ENCODE peak calls at places on chromosomes 5 and 9, in four cellular contexts. One of them, this sample, is unnamed.

GRCh38 chr5:176748073-176748966 is 62.0 kb upstream of the UNC5A start:
- DNase-seq in HepG2: no peak
- DNase-seq in H1: peak
- DNase-seq in K562: no peak
- DNase-seq in this sample: no peak

GRCh38 chr5:73792687-73793320 is 166.8 kb downstream of the ARHGEF28 start:
- DNase-seq in HepG2: peak
- DNase-seq in H1: peak
- DNase-seq in K562: peak
- DNase-seq in this sample: peak

GRCh38 chr5:168314735-168315411 is 23.4 kb downstream of the WWC1 start:
- DNase-seq in HepG2: peak
- DNase-seq in H1: no peak
- DNase-seq in K562: no peak
- DNase-seq in this sample: no peak

GRCh38 chr9:96317335-96317980 is 15.5 kb upstream of the HSD17B3 start:
- DNase-seq in HepG2: peak
- DNase-seq in H1: peak
- DNase-seq in K562: peak
- DNase-seq in this sample: no peak

GRCh38 chr9:96478829-96479371 is 28.9 kb downstream of the HABP4 start:
- DNase-seq in HepG2: no peak
- DNase-seq in H1: no peak
- DNase-seq in K562: no peak
- DNase-seq in this sample: peak

GRCh38 chr9:91898451-91899433 is 51.3 kb downstream of the ROR2 start:
- DNase-seq in HepG2: peak
- DNase-seq in H1: no peak
- DNase-seq in K562: peak
- DNase-seq in this sample: no peak

GRCh38 chr5:177396086-177396485 is 4.4 kb downstream of the PFN3 start:
- DNase-seq in HepG2: no peak
- DNase-seq in H1: no peak
- DNase-seq in K562: no peak
- DNase-seq in this sample: no peak

GRCh38 chr5:133840168-133840567 is 128.3 kb downstream of the C5orf15 start:
- DNase-seq in HepG2: no peak
- DNase-seq in H1: no peak
- DNase-seq in K562: no peak
- DNase-seq in this sample: no peak

GRCh38 chr9:114929166-114929565 is 1.2 kb downstream of the TNFSF8 start:
- DNase-seq in HepG2: no peak
- DNase-seq in H1: no peak
- DNase-seq in K562: no peak
- DNase-seq in this sample: no peak

GRCh38 chr5:68757813-68758212 is 336.0 kb upstream of the SLC30A5 start:
- DNase-seq in HepG2: no peak
- DNase-seq in H1: no peak
- DNase-seq in K562: no peak
- DNase-seq in this sample: no peak

GRCh38 chr9:93589688-93590087 is 13.3 kb downstream of the PHF2 start:
- DNase-seq in HepG2: peak
- DNase-seq in H1: no peak
- DNase-seq in K562: no peak
- DNase-seq in this sample: no peak

GRCh38 chr9:93635186-93636107 is 59.1 kb downstream of the PHF2 start:
- DNase-seq in HepG2: no peak
- DNase-seq in H1: no peak
- DNase-seq in K562: no peak
- DNase-seq in this sample: no peak

GRCh38 chr9:71223953-71224538 is 102.6 kb upstream of the TRPM3 start:
- DNase-seq in HepG2: peak
- DNase-seq in H1: no peak
- DNase-seq in K562: no peak
- DNase-seq in this sample: no peak

GRCh38 chr9:111966851-111967250 is 70.2 kb downstream of the UGCG start:
- DNase-seq in HepG2: no peak
- DNase-seq in H1: no peak
- DNase-seq in K562: no peak
- DNase-seq in this sample: no peak

GRCh38 chr9:16421534-16421933 is 448.9 kb downstream of the BNC2 start:
- DNase-seq in HepG2: no peak
- DNase-seq in H1: no peak
- DNase-seq in K562: no peak
- DNase-seq in this sample: no peak

GRCh38 chr9:132578367-132578932 is 4.0 kb upstream of the BARHL1 start:
- DNase-seq in HepG2: no peak
- DNase-seq in H1: no peak
- DNase-seq in K562: no peak
- DNase-seq in this sample: no peak

GRCh38 chr9:133522073-133522910 is 2.5 kb downstream of the MYMK start:
- DNase-seq in HepG2: no peak
- DNase-seq in H1: no peak
- DNase-seq in K562: no peak
- DNase-seq in this sample: no peak

GRCh38 chr9:124629600-124629999 is 122.4 kb upstream of the NR5A1 start:
- DNase-seq in HepG2: no peak
- DNase-seq in H1: no peak
- DNase-seq in K562: no peak
- DNase-seq in this sample: no peak

GRCh38 chr9:23492126-23493002 is 333.7 kb downstream of the ELAVL2 start:
- DNase-seq in HepG2: peak
- DNase-seq in H1: no peak
- DNase-seq in K562: no peak
- DNase-seq in this sample: no peak

GRCh38 chr5:151889614-151890013 is 35.0 kb downstream of the GLRA1 start:
- DNase-seq in HepG2: no peak
- DNase-seq in H1: no peak
- DNase-seq in K562: no peak
- DNase-seq in this sample: no peak

GRCh38 chr5:171574374-171574773 is 154.9 kb downstream of the FGF18 start:
- DNase-seq in HepG2: no peak
- DNase-seq in H1: no peak
- DNase-seq in K562: no peak
- DNase-seq in this sample: no peak

GRCh38 chr5:176750144-176750543 is 60.2 kb upstream of the UNC5A start:
- DNase-seq in HepG2: no peak
- DNase-seq in H1: peak
- DNase-seq in K562: no peak
- DNase-seq in this sample: no peak

GRCh38 chr5:15938961-15939360 is 240.6 kb downstream of the MARCHF11 start:
- DNase-seq in HepG2: no peak
- DNase-seq in H1: no peak
- DNase-seq in K562: no peak
- DNase-seq in this sample: no peak

GRCh38 chr9:7115606-7116005 is 357.8 kb downstream of the KDM4C start:
- DNase-seq in HepG2: no peak
- DNase-seq in H1: no peak
- DNase-seq in K562: no peak
- DNase-seq in this sample: no peak

GRCh38 chr9:68545033-68545705 is 4.5 kb upstream of the TMEM252 start:
- DNase-seq in HepG2: no peak
- DNase-seq in H1: no peak
- DNase-seq in K562: no peak
- DNase-seq in this sample: peak

GRCh38 chr5:112857866-112858265 is 3.2 kb upstream of the SRP19 start:
- DNase-seq in HepG2: no peak
- DNase-seq in H1: no peak
- DNase-seq in K562: no peak
- DNase-seq in this sample: no peak

GRCh38 chr5:82620957-82621600 is 342.9 kb upstream of the RPS23 start:
- DNase-seq in HepG2: no peak
- DNase-seq in H1: no peak
- DNase-seq in K562: no peak
- DNase-seq in this sample: no peak

GRCh38 chr5:89729623-89730390 is 679.7 kb downstream of the CETN3 start:
- DNase-seq in HepG2: no peak
- DNase-seq in H1: no peak
- DNase-seq in K562: no peak
- DNase-seq in this sample: peak

GRCh38 chr5:122384612-122385180 is 72.7 kb downstream of the SNCAIP start:
- DNase-seq in HepG2: no peak
- DNase-seq in H1: no peak
- DNase-seq in K562: no peak
- DNase-seq in this sample: no peak

GRCh38 chr5:136155769-136156168 is 23.1 kb downstream of the SMAD5 start:
- DNase-seq in HepG2: no peak
- DNase-seq in H1: no peak
- DNase-seq in K562: no peak
- DNase-seq in this sample: no peak

GRCh38 chr9:125758986-125759811 is 12.0 kb downstream of the PBX3 start:
- DNase-seq in HepG2: peak
- DNase-seq in H1: no peak
- DNase-seq in K562: no peak
- DNase-seq in this sample: no peak

GRCh38 chr5:33364406-33364805 is 76.4 kb upstream of the TARS1 start:
- DNase-seq in HepG2: no peak
- DNase-seq in H1: no peak
- DNase-seq in K562: no peak
- DNase-seq in this sample: no peak
- TF ChIP-seq CEBPB in HepG2: no peak
- TF ChIP-seq CEBPB in H1: no peak
- TF ChIP-seq CEBPB in K562: no peak
- TF ChIP-seq CEBPB in this sample: no peak

GRCh38 chr9:108162664-108163063 is 673.1 kb upstream of the KLF4 start:
- DNase-seq in HepG2: no peak
- DNase-seq in H1: no peak
- DNase-seq in K562: no peak
- DNase-seq in this sample: no peak

GRCh38 chr9:108166509-108166908 is 676.9 kb upstream of the KLF4 start:
- DNase-seq in HepG2: peak
- DNase-seq in H1: no peak
- DNase-seq in K562: no peak
- DNase-seq in this sample: no peak

GRCh38 chr9:108160705-108161233 is 671.2 kb upstream of the KLF4 start:
- DNase-seq in HepG2: no peak
- DNase-seq in H1: no peak
- DNase-seq in K562: no peak
- DNase-seq in this sample: no peak

GRCh38 chr9:108161520-108161919 is 672.0 kb upstream of the KLF4 start:
- DNase-seq in HepG2: peak
- DNase-seq in H1: no peak
- DNase-seq in K562: no peak
- DNase-seq in this sample: no peak

DNA sequence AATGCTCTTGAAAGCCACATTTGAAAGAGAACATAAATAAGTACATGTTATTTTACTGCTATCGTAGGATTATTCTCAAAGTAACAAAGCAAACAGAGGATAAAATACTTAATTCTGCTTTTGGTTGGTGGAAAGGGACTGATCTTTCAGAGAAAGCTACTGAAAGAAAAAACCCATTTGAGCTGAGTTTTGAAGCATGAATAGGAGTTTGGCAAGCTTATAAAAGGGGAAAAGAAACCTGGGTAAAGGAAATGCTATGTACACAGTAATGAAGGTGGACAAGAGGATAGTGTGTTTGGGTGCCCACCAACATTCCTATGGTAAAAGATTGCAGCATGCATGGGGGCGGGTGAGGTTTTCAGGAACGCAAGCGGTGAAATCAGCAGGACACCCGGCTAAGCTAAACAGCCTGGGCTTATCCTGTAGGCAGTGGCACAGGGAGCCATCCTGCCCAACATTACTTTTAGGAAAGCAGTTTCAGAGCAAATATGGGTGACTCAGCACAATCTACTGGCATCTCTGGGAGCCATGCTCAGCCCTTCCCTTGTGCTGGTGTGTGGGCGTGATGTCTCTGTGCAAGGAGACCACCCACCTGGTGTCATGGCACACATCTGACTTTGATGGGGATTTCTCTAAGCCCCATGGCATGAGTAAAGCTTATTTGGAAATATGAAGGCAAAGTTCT is 673.9 kb upstream of the KLF4 start:
- DNase-seq in HepG2: no peak
- DNase-seq in H1: no peak
- DNase-seq in K562: no peak
- DNase-seq in this sample: no peak
- TF ChIP-seq HDAC6 in HepG2: no peak
- TF ChIP-seq HDAC6 in H1: no peak
- TF ChIP-seq HDAC6 in K562: no peak
- TF ChIP-seq HDAC6 in this sample: no peak

GRCh38 chr5:163505049-163505474 is 357 bp upstream of the MAT2B start:
- DNase-seq in HepG2: no peak
- DNase-seq in H1: no peak
- DNase-seq in K562: peak
- DNase-seq in this sample: no peak

GRCh38 chr5:163505475-163506457 is at the start of gene MAT2B:
- DNase-seq in HepG2: peak
- DNase-seq in H1: peak
- DNase-seq in K562: peak
- DNase-seq in this sample: peak

GRCh38 chr5:163506726-163507125 is 1.3 kb downstream of the MAT2B start:
- DNase-seq in HepG2: no peak
- DNase-seq in H1: no peak
- DNase-seq in K562: no peak
- DNase-seq in this sample: no peak

GRCh38 chr5:163503106-163504090 is 2.0 kb upstream of the MAT2B start:
- DNase-seq in HepG2: peak
- DNase-seq in H1: peak
- DNase-seq in K562: peak
- DNase-seq in this sample: peak

GRCh38 chr5:163504091-163504931 is 1.1 kb upstream of the MAT2B start:
- DNase-seq in HepG2: peak
- DNase-seq in H1: no peak
- DNase-seq in K562: peak
- DNase-seq in this sample: no peak
- TF ChIP-seq CEBPB in HepG2: no peak
- TF ChIP-seq CEBPB in H1: no peak
- TF ChIP-seq CEBPB in K562: no peak
- TF ChIP-seq CEBPB in this sample: no peak

GRCh38 chr9:99785010-99785590 is 36.6 kb upstream of the NR4A3 start:
- DNase-seq in HepG2: no peak
- DNase-seq in H1: peak
- DNase-seq in K562: no peak
- DNase-seq in this sample: no peak

GRCh38 chr9:99787552-99787951 is 34.1 kb upstream of the NR4A3 start:
- DNase-seq in HepG2: no peak
- DNase-seq in H1: no peak
- DNase-seq in K562: no peak
- DNase-seq in this sample: no peak

GRCh38 chr9:99779277-99779676 is 42.4 kb upstream of the NR4A3 start:
- DNase-seq in HepG2: no peak
- DNase-seq in H1: no peak
- DNase-seq in K562: no peak
- DNase-seq in this sample: no peak

GRCh38 chr9:99782962-99783718 is 38.5 kb upstream of the NR4A3 start:
- DNase-seq in HepG2: no peak
- DNase-seq in H1: no peak
- DNase-seq in K562: no peak
- DNase-seq in this sample: no peak

GRCh38 chr9:99783799-99784198 is 37.9 kb upstream of the NR4A3 start:
- DNase-seq in HepG2: no peak
- DNase-seq in H1: no peak
- DNase-seq in K562: no peak
- DNase-seq in this sample: no peak
- TF ChIP-seq HDAC6 in HepG2: no peak
- TF ChIP-seq HDAC6 in H1: no peak
- TF ChIP-seq HDAC6 in K562: no peak
- TF ChIP-seq HDAC6 in this sample: no peak

GRCh38 chr5:142857405-142857804 is 87.2 kb downstream of the ARHGAP26 start:
- DNase-seq in HepG2: no peak
- DNase-seq in H1: no peak
- DNase-seq in K562: no peak
- DNase-seq in this sample: no peak
- TF ChIP-seq CEBPB in HepG2: no peak
- TF ChIP-seq CEBPB in H1: no peak
- TF ChIP-seq CEBPB in K562: no peak
- TF ChIP-seq CEBPB in this sample: no peak